ENCODE peak calls at places on chromosome 11, in ten cellular contexts. One of them, this sample, is unnamed.

GRCh38 chr11:129652828-129653227 is 162.8 kb upstream of the TMEM45B start:
- DNase-seq in stomach: no peak
- DNase-seq in adrenal gland: no peak
- DNase-seq in endothelial cell of umbilical vein: peak; percentile 79
- DNase-seq in A549: peak; percentile 20
- DNase-seq in tibial nerve: no peak
- DNase-seq in heart left ventricle: no peak
- DNase-seq in right lobe of liver: no peak
- DNase-seq in HCT116: no peak
- DNase-seq in spleen: no peak
- DNase-seq in this sample: no peak

GRCh38 chr11:45771942-45772522 is 32.9 kb upstream of the SLC35C1 start:
- DNase-seq in endothelial cell of umbilical vein: peak; percentile 78
- DNase-seq in right lobe of liver: peak; percentile 88
- DNase-seq in HCT116: peak; percentile 56
- DNase-seq in tibial nerve: peak; percentile 55
- DNase-seq in heart left ventricle: peak; percentile 88
- DNase-seq in adrenal gland: peak; percentile 87
- DNase-seq in A549: peak; percentile 74
- DNase-seq in spleen: peak; percentile 94
- DNase-seq in stomach: peak; percentile 86
- DNase-seq in this sample: peak; percentile 87

GRCh38 chr11:114010931-114011330 is 36.0 kb downstream of the HTR3A start:
- DNase-seq in A549: no peak
- DNase-seq in HCT116: no peak
- DNase-seq in tibial nerve: no peak
- DNase-seq in stomach: no peak
- DNase-seq in adrenal gland: no peak
- DNase-seq in spleen: no peak
- DNase-seq in endothelial cell of umbilical vein: no peak
- DNase-seq in heart left ventricle: no peak
- DNase-seq in right lobe of liver: no peak
- DNase-seq in this sample: no peak

GRCh38 chr11:10005955-10006525 is 288.0 kb downstream of the SBF2 start:
- DNase-seq in heart left ventricle: no peak
- DNase-seq in stomach: no peak
- DNase-seq in A549: no peak
- DNase-seq in HCT116: no peak
- DNase-seq in right lobe of liver: no peak
- DNase-seq in endothelial cell of umbilical vein: no peak
- DNase-seq in spleen: no peak
- DNase-seq in tibial nerve: no peak
- DNase-seq in adrenal gland: no peak
- DNase-seq in this sample: no peak

GRCh38 chr11:114162719-114163123 is 103.2 kb downstream of the ZBTB16 start:
- DNase-seq in spleen: no peak
- DNase-seq in endothelial cell of umbilical vein: peak; percentile 99
- DNase-seq in tibial nerve: peak; percentile 89
- DNase-seq in right lobe of liver: peak; percentile 84
- DNase-seq in heart left ventricle: peak; percentile 95
- DNase-seq in stomach: peak; percentile 92
- DNase-seq in A549: peak; percentile 57
- DNase-seq in adrenal gland: peak; percentile 94
- DNase-seq in HCT116: no peak
- DNase-seq in this sample: peak; percentile 92

GRCh38 chr11:5369793-5370192 is 13.8 kb upstream of the OR51M1 start:
- DNase-seq in right lobe of liver: no peak
- DNase-seq in spleen: no peak
- DNase-seq in HCT116: no peak
- DNase-seq in endothelial cell of umbilical vein: peak; percentile 66
- DNase-seq in adrenal gland: no peak
- DNase-seq in stomach: no peak
- DNase-seq in heart left ventricle: no peak
- DNase-seq in A549: peak; percentile 11
- DNase-seq in tibial nerve: no peak
- DNase-seq in this sample: no peak

GRCh38 chr11:120330045-120330444 is 4.9 kb downstream of the TLCD5 start:
- DNase-seq in spleen: no peak
- DNase-seq in A549: no peak
- DNase-seq in heart left ventricle: no peak
- DNase-seq in adrenal gland: no peak
- DNase-seq in right lobe of liver: no peak
- DNase-seq in tibial nerve: no peak
- DNase-seq in endothelial cell of umbilical vein: no peak
- DNase-seq in HCT116: no peak
- DNase-seq in stomach: no peak
- DNase-seq in this sample: no peak

GRCh38 chr11:65502852-65503603 is 4.2 kb downstream of the MALAT1 start:
- DNase-seq in stomach: no peak
- DNase-seq in right lobe of liver: peak; percentile 9
- DNase-seq in A549: peak; percentile 69
- DNase-seq in tibial nerve: no peak
- DNase-seq in spleen: no peak
- DNase-seq in endothelial cell of umbilical vein: peak; percentile 36
- DNase-seq in heart left ventricle: peak; percentile 2
- DNase-seq in adrenal gland: peak; percentile 25
- DNase-seq in HCT116: no peak
- DNase-seq in this sample: no peak

GRCh38 chr11:99449345-99449744 is 428.6 kb downstream of the CNTN5 start:
- DNase-seq in HCT116: no peak
- DNase-seq in tibial nerve: no peak
- DNase-seq in right lobe of liver: no peak
- DNase-seq in endothelial cell of umbilical vein: no peak
- DNase-seq in A549: no peak
- DNase-seq in spleen: no peak
- DNase-seq in stomach: no peak
- DNase-seq in heart left ventricle: no peak
- DNase-seq in adrenal gland: no peak
- DNase-seq in this sample: no peak

GRCh38 chr11:120169981-120170698 is 32.2 kb upstream of the TRIM29 start:
- DNase-seq in heart left ventricle: no peak
- DNase-seq in right lobe of liver: no peak
- DNase-seq in tibial nerve: no peak
- DNase-seq in A549: no peak
- DNase-seq in adrenal gland: no peak
- DNase-seq in spleen: no peak
- DNase-seq in HCT116: no peak
- DNase-seq in stomach: no peak
- DNase-seq in endothelial cell of umbilical vein: no peak
- DNase-seq in this sample: no peak

GRCh38 chr11:61784506-61784805 is 7.9 kb downstream of the TMEM258 start:
- DNase-seq in A549: no peak
- DNase-seq in stomach: no peak
- DNase-seq in spleen: no peak
- DNase-seq in endothelial cell of umbilical vein: no peak
- DNase-seq in HCT116: no peak
- DNase-seq in adrenal gland: no peak
- DNase-seq in tibial nerve: no peak
- DNase-seq in right lobe of liver: no peak
- DNase-seq in heart left ventricle: no peak
- DNase-seq in this sample: no peak

GRCh38 chr11:33160147-33160546 is 1.1 kb downstream of the CSTF3 start:
- DNase-seq in spleen: no peak
- DNase-seq in heart left ventricle: no peak
- DNase-seq in A549: peak; percentile 46
- DNase-seq in HCT116: no peak
- DNase-seq in endothelial cell of umbilical vein: peak; percentile 62
- DNase-seq in tibial nerve: no peak
- DNase-seq in right lobe of liver: no peak
- DNase-seq in adrenal gland: no peak
- DNase-seq in stomach: no peak
- DNase-seq in this sample: no peak

GRCh38 chr11:70090989-70091388 is 12.9 kb downstream of the ANO1 start:
- DNase-seq in heart left ventricle: peak; percentile 72
- DNase-seq in stomach: no peak
- DNase-seq in adrenal gland: no peak
- DNase-seq in spleen: no peak
- DNase-seq in A549: no peak
- DNase-seq in HCT116: no peak
- DNase-seq in tibial nerve: no peak
- DNase-seq in right lobe of liver: no peak
- DNase-seq in endothelial cell of umbilical vein: no peak
- DNase-seq in this sample: no peak

GRCh38 chr11:63871962-63872832 is 33.3 kb downstream of the MARK2 start:
- DNase-seq in spleen: peak; percentile 89
- DNase-seq in stomach: peak; percentile 87
- DNase-seq in endothelial cell of umbilical vein: peak; percentile 81
- DNase-seq in adrenal gland: peak; percentile 96
- DNase-seq in heart left ventricle: peak; percentile 91
- DNase-seq in tibial nerve: peak; percentile 63
- DNase-seq in right lobe of liver: peak; percentile 90
- DNase-seq in A549: peak; percentile 86
- DNase-seq in HCT116: peak; percentile 60
- DNase-seq in this sample: peak; percentile 87

GRCh38 chr11:113705871-113706654 is at the start of gene TMPRSS5:
- DNase-seq in adrenal gland: no peak
- DNase-seq in endothelial cell of umbilical vein: no peak
- DNase-seq in heart left ventricle: no peak
- DNase-seq in tibial nerve: peak; percentile 19
- DNase-seq in stomach: no peak
- DNase-seq in A549: no peak
- DNase-seq in right lobe of liver: no peak
- DNase-seq in HCT116: no peak
- DNase-seq in spleen: no peak
- DNase-seq in this sample: no peak

GRCh38 chr11:109306322-109306721 is 115.7 kb upstream of the C11orf87 start:
- DNase-seq in HCT116: no peak
- DNase-seq in A549: no peak
- DNase-seq in adrenal gland: no peak
- DNase-seq in tibial nerve: no peak
- DNase-seq in endothelial cell of umbilical vein: no peak
- DNase-seq in right lobe of liver: no peak
- DNase-seq in heart left ventricle: no peak
- DNase-seq in spleen: no peak
- DNase-seq in stomach: no peak
- DNase-seq in this sample: no peak

GRCh38 chr11:64801591-64802369 is 1.2 kb downstream of the MAP4K2 start:
- DNase-seq in endothelial cell of umbilical vein: peak; percentile 69
- DNase-seq in tibial nerve: no peak
- DNase-seq in A549: no peak
- DNase-seq in right lobe of liver: peak; percentile 53
- DNase-seq in stomach: no peak
- DNase-seq in HCT116: no peak
- DNase-seq in spleen: peak; percentile 81
- DNase-seq in adrenal gland: no peak
- DNase-seq in heart left ventricle: no peak
- DNase-seq in this sample: no peak

GRCh38 chr11:1536065-1536843 is 35.8 kb downstream of the DUSP8 start:
- DNase-seq in right lobe of liver: no peak
- DNase-seq in stomach: no peak
- DNase-seq in spleen: no peak
- DNase-seq in adrenal gland: no peak
- DNase-seq in endothelial cell of umbilical vein: no peak
- DNase-seq in heart left ventricle: no peak
- DNase-seq in A549: no peak
- DNase-seq in tibial nerve: no peak
- DNase-seq in HCT116: no peak
- DNase-seq in this sample: no peak
- H3K4me1 ChIP-seq in right lobe of liver: no peaks in the 10 kb centered on the region
- H3K4me1 ChIP-seq in stomach: peaks cover 42% of the 10 kb centered on the region
- H3K4me1 ChIP-seq in spleen: peaks cover 64% of the 10 kb centered on the region
- H3K4me1 ChIP-seq in adrenal gland: peaks cover 12% of the 10 kb centered on the region
- H3K4me1 ChIP-seq in endothelial cell of umbilical vein: peaks cover 7% of the 10 kb centered on the region
- H3K4me1 ChIP-seq in heart left ventricle: peaks cover 63% of the 10 kb centered on the region
- H3K4me1 ChIP-seq in A549: no peaks in the 10 kb centered on the region
- H3K4me1 ChIP-seq in tibial nerve: no peaks in the 10 kb centered on the region
- H3K4me1 ChIP-seq in HCT116: no peaks in the 10 kb centered on the region
- H3K4me1 ChIP-seq in this sample: no peaks in the 10 kb centered on the region

GRCh38 chr11:126346586-126346940 is 8.9 kb upstream of the ST3GAL4 start:
- DNase-seq in spleen: no peak
- DNase-seq in A549: no peak
- DNase-seq in endothelial cell of umbilical vein: no peak
- DNase-seq in adrenal gland: no peak
- DNase-seq in right lobe of liver: peak; percentile 40
- DNase-seq in stomach: no peak
- DNase-seq in heart left ventricle: no peak
- DNase-seq in HCT116: no peak
- DNase-seq in tibial nerve: no peak
- DNase-seq in this sample: no peak
- TF ChIP-seq POLR2A in spleen: no peak
- TF ChIP-seq POLR2A in A549: no peak
- TF ChIP-seq POLR2A in endothelial cell of umbilical vein: peak; percentile 18
- TF ChIP-seq POLR2A in adrenal gland: no peak
- TF ChIP-seq POLR2A in right lobe of liver: no peak
- TF ChIP-seq POLR2A in stomach: no peak
- TF ChIP-seq POLR2A in heart left ventricle: no peak
- TF ChIP-seq POLR2A in HCT116: no peak
- TF ChIP-seq POLR2A in tibial nerve: no peak
- TF ChIP-seq POLR2A in this sample: no peak

GRCh38 chr11:17157773-17158172 is 50.0 kb downstream of the PIK3C2A start:
- DNase-seq in A549: no peak
- DNase-seq in spleen: no peak
- DNase-seq in endothelial cell of umbilical vein: peak; percentile 60
- DNase-seq in heart left ventricle: no peak
- DNase-seq in right lobe of liver: no peak
- DNase-seq in tibial nerve: no peak
- DNase-seq in HCT116: no peak
- DNase-seq in adrenal gland: no peak
- DNase-seq in stomach: no peak
- DNase-seq in this sample: no peak
- H3K4me1 ChIP-seq in A549: peaks cover 3% of the 10 kb centered on the region
- H3K4me1 ChIP-seq in spleen: peaks cover 87% of the 10 kb centered on the region
- H3K4me1 ChIP-seq in endothelial cell of umbilical vein: peaks cover 70% of the 10 kb centered on the region
- H3K4me1 ChIP-seq in heart left ventricle: peaks cover 59% of the 10 kb centered on the region
- H3K4me1 ChIP-seq in right lobe of liver: peaks cover 19% of the 10 kb centered on the region
- H3K4me1 ChIP-seq in tibial nerve: no peaks in the 10 kb centered on the region
- H3K4me1 ChIP-seq in HCT116: no peaks in the 10 kb centered on the region
- H3K4me1 ChIP-seq in adrenal gland: peaks cover 15% of the 10 kb centered on the region
- H3K4me1 ChIP-seq in stomach: peaks cover 15% of the 10 kb centered on the region
- H3K4me1 ChIP-seq in this sample: no peaks in the 10 kb centered on the region

GRCh38 chr11:3808846-3809623 is 675 bp downstream of the PGAP2 start:
- DNase-seq in stomach: peak; percentile 49
- DNase-seq in A549: peak; percentile 81
- DNase-seq in endothelial cell of umbilical vein: peak; percentile 60
- DNase-seq in tibial nerve: no peak
- DNase-seq in spleen: no peak
- DNase-seq in heart left ventricle: no peak
- DNase-seq in right lobe of liver: no peak
- DNase-seq in adrenal gland: peak; percentile 41
- DNase-seq in HCT116: peak; percentile 62
- DNase-seq in this sample: peak; percentile 64

GRCh38 chr11:3810446-3810845 is 2.1 kb downstream of the PGAP2 start:
- DNase-seq in spleen: peak; percentile 63
- DNase-seq in A549: no peak
- DNase-seq in tibial nerve: no peak
- DNase-seq in adrenal gland: no peak
- DNase-seq in stomach: no peak
- DNase-seq in right lobe of liver: no peak
- DNase-seq in endothelial cell of umbilical vein: no peak
- DNase-seq in heart left ventricle: peak; percentile 23
- DNase-seq in HCT116: no peak
- DNase-seq in this sample: no peak

GRCh38 chr11:3810951-3811350 is 2.6 kb downstream of the PGAP2 start:
- DNase-seq in right lobe of liver: no peak
- DNase-seq in stomach: no peak
- DNase-seq in A549: no peak
- DNase-seq in spleen: peak; percentile 70
- DNase-seq in adrenal gland: no peak
- DNase-seq in heart left ventricle: peak; percentile 46
- DNase-seq in endothelial cell of umbilical vein: no peak
- DNase-seq in tibial nerve: no peak
- DNase-seq in HCT116: no peak
- DNase-seq in this sample: no peak

GRCh38 chr11:3809624-3809928 is 1.2 kb downstream of the PGAP2 start:
- DNase-seq in heart left ventricle: peak; percentile 4
- DNase-seq in endothelial cell of umbilical vein: no peak
- DNase-seq in A549: no peak
- DNase-seq in spleen: no peak
- DNase-seq in right lobe of liver: no peak
- DNase-seq in adrenal gland: no peak
- DNase-seq in tibial nerve: no peak
- DNase-seq in stomach: no peak
- DNase-seq in HCT116: no peak
- DNase-seq in this sample: no peak

GRCh38 chr11:3807856-3808845 is at the start of gene PGAP2:
- DNase-seq in A549: peak; percentile 73
- DNase-seq in tibial nerve: peak; percentile 39
- DNase-seq in endothelial cell of umbilical vein: peak; percentile 57
- DNase-seq in adrenal gland: peak; percentile 60
- DNase-seq in heart left ventricle: peak; percentile 66
- DNase-seq in stomach: peak; percentile 68
- DNase-seq in HCT116: peak; percentile 61
- DNase-seq in spleen: peak; percentile 93
- DNase-seq in right lobe of liver: peak; percentile 80
- DNase-seq in this sample: peak; percentile 77
- TF ChIP-seq POLR2A in A549: peak; percentile 16
- TF ChIP-seq POLR2A in tibial nerve: no peak
- TF ChIP-seq POLR2A in endothelial cell of umbilical vein: no peak
- TF ChIP-seq POLR2A in adrenal gland: no peak
- TF ChIP-seq POLR2A in heart left ventricle: no peak
- TF ChIP-seq POLR2A in stomach: no peak
- TF ChIP-seq POLR2A in HCT116: no peak
- TF ChIP-seq POLR2A in spleen: no peak
- TF ChIP-seq POLR2A in right lobe of liver: no peak
- TF ChIP-seq POLR2A in this sample: peak; percentile 11

This sample was measured in transverse colon.